ENCODE peak calls at places on chromosomes 7 and 10, in five cellular contexts. C is psoas muscle, E is iPS-NIHi11, W is NCI-H1092 treated with DMSO at 0.1 percent for 48 hours, S is Panc1. P is an unnamed sample.

GRCh38 chr7:21960922-21961321 is 15.2 kb upstream of the CDCA7L start:
- DNase-seq in C (no peak), E (no peak), W (no peak), S (no peak), P (no peak)

GRCh38 chr10:102645388-102645740 is 1.1 kb downstream of the TRIM8 start:
- DNase-seq in C (peak; percentile 77), E (no peak), W (peak; percentile 19), S (peak; percentile 43), P (peak; percentile 47)

GRCh38 chr7:122844191-122844988 is 41.9 kb downstream of the CADPS2 start:
- DNase-seq in C (no peak), E (no peak), W (no peak), S (no peak), P (no peak)

GRCh38 chr7:158527495-158527894 is 60.1 kb downstream of the PTPRN2 start:
- DNase-seq in C (no peak), E (no peak), W (no peak), S (no peak), P (no peak)

GRCh38 chr10:18455086-18455884 is 196.1 kb downstream of the NSUN6 start:
- DNase-seq in C (no peak), E (no peak), W (no peak), S (no peak), P (no peak)

GRCh38 chr10:36367362-36367761 is 725.3 kb upstream of the FZD8 start:
- DNase-seq in C (no peak), E (no peak), W (no peak), S (no peak), P (no peak)

GRCh38 chr7:86904949-86905834 is 154.3 kb downstream of the ELAPOR2 start:
- DNase-seq in C (no peak), E (peak; percentile 21), W (peak; percentile 28), S (no peak), P (no peak)

GRCh38 chr10:2938869-2939268 is 128.5 kb upstream of the PFKP start:
- DNase-seq in C (no peak), E (no peak), W (no peak), S (no peak), P (no peak)

GRCh38 chr10:93593254-93593653 is 7.8 kb downstream of the RBP4 start:
- DNase-seq in C (no peak), E (no peak), W (no peak), S (no peak), P (no peak)

GRCh38 chr10:125096371-125096770 is 64.0 kb downstream of the CTBP2 start:
- DNase-seq in C (no peak), E (no peak), W (no peak), S (no peak), P (no peak)

GRCh38 chr10:132413226-132414205 is 16.5 kb downstream of the PWWP2B start:
- DNase-seq in C (no peak), E (no peak), W (no peak), S (no peak), P (no peak)